ENCODE peak calls at places on chromosome 6, in seven cellular contexts. Z is CD8-positive, alpha-beta T cell; X is psoas muscle; H is astrocyte of the cerebellum; I is A549; B is astrocyte of the spinal cord; O is gastrocnemius medialis. D is an unnamed sample.

GRCh38 chr6:118249680-118250079 is 298.4 kb upstream of the PLN start:
- DNase-seq in O (no peak), X (no peak), B (no peak), Z (no peak), I (no peak), H (no peak), D (no peak)

GRCh38 chr6:33007831-33008395 is 1.5 kb downstream of the HLA-DOA start:
- DNase-seq in Z (no peak), B (no peak), X (no peak), O (no peak), H (no peak), I (no peak), D (no peak)

GRCh38 chr6:157962601-157963084 is 19.0 kb upstream of the SYNJ2 start:
- DNase-seq in H (no peak), I (no peak), Z (no peak), X (no peak), O (no peak), B (peak), D (no peak)

GRCh38 chr6:13425971-13426931 is 61.1 kb downstream of the GFOD1 start:
- DNase-seq in H (no peak), Z (no peak), I (no peak), X (peak), B (peak), O (no peak), D (no peak)

GRCh38 chr6:147699637-147700036 is 191.1 kb downstream of the SAMD5 start:
- DNase-seq in Z (no peak), X (no peak), B (peak), I (peak), H (peak), O (no peak), D (no peak)

GRCh38 chr6:61592238-61592637 is 693.8 kb downstream of the KHDRBS2 start:
- DNase-seq in Z (no peak), H (no peak), B (no peak), I (no peak), O (no peak), X (no peak), D (no peak)

GRCh38 chr6:151391471-151392428 is at the start of gene ZBTB2:
- DNase-seq in O (peak), I (peak), B (peak), H (peak), X (peak), Z (peak), D (no peak)

GRCh38 chr6:146258206-146258605 is 229.3 kb downstream of the GRM1 start:
- DNase-seq in I (no peak), X (no peak), H (no peak), Z (no peak), O (no peak), B (peak), D (no peak)

GRCh38 chr6:27679308-27679967 is 206.5 kb upstream of the ZNF184 start:
- DNase-seq in X (no peak), O (no peak), I (no peak), H (no peak), B (peak), Z (no peak), D (no peak)

GRCh38 chr6:154583546-154584188 is 73.2 kb upstream of the CNKSR3 start:
- DNase-seq in X (no peak), I (no peak), H (no peak), Z (no peak), O (no peak), B (no peak), D (no peak)

GRCh38 chr6:79167931-79168694 is 66.4 kb downstream of the HMGN3 start:
- DNase-seq in B (peak), X (no peak), H (no peak), I (no peak), O (no peak), Z (no peak), D (no peak)

GRCh38 chr6:71181565-71181964 is 107.0 kb upstream of the OGFRL1 start:
- DNase-seq in B (peak), Z (no peak), X (no peak), O (no peak), I (peak), H (peak), D (peak)

GRCh38 chr6:80197474-80197873 is 91.0 kb downstream of the BCKDHB start:
- DNase-seq in H (no peak), Z (no peak), B (no peak), O (no peak), I (no peak), X (no peak), D (no peak)

GRCh38 chr6:129133770-129134192 is 250.8 kb downstream of the LAMA2 start:
- DNase-seq in H (no peak), Z (no peak), B (peak), O (no peak), I (no peak), X (no peak), D (no peak)

GRCh38 chr6:46505693-46506512 is 14.7 kb upstream of the RCAN2 start:
- DNase-seq in O (peak), H (no peak), X (peak), B (no peak), Z (no peak), I (no peak), D (no peak)

GRCh38 chr6:47665112-47665511 is 33.3 kb upstream of the ADGRF4 start:
- DNase-seq in H (no peak), I (no peak), Z (no peak), O (no peak), B (no peak), X (no peak), D (no peak)

GRCh38 chr6:17574871-17575560 is 25.1 kb upstream of the FAM8A1 start:
- DNase-seq in I (no peak), H (peak), Z (no peak), X (no peak), B (peak), O (no peak), D (peak)

GRCh38 chr6:43506667-43507471 is 3.3 kb downstream of the LRRC73 start:
- DNase-seq in Z (peak), X (peak), O (peak), I (peak), H (peak), B (peak), D (peak)

GRCh38 chr6:21115111-21115510 is 478.4 kb upstream of the SOX4 start:
- DNase-seq in O (no peak), X (no peak), I (no peak), Z (no peak), H (peak), B (peak), D (peak)

DNA sequence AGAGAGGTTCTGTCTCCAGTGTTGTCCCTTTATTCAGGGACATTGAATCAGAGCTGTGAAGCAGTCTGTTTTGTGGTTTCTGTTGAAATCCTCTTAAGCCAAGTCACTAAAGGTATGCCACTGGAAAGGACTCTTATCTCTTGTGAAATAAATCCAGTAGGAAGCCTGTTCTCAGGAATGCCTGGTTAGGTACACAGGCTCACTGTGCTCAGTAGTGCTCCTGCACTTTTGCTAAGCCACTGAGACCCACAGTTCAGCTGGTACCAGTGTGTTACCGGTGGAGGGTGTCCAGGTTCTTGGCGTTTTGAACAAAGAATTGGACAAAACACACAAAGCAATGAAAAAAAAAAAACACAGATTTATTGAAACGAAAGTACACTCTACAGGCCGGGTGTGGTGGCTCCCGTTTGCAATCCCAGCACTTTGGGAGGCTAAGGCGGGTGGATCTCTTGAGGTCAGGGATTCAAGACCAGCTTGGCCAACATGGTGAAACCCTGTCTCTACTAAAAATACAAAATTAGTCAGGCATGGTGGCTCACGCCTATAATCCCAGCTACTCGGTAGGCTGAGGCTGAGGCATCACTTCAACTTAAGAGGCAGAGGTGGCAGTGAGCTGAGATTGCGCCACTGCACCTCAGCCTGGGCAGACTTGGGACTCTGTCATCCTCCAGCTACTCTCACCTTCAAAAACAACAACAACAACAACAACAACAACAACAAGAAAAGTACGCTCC is 186.1 kb downstream of the JARID2 start:
- DNase-seq in H (no peak), I (no peak), O (peak), B (no peak), X (peak), Z (no peak), D (no peak)
- H3K4me3 ChIP-seq in H (no peak), I (no peak), O (peak), B (no peak), X (peak), Z (no peak), D (no peak)

GRCh38 chr6:167700199-167700598 is 126.5 kb upstream of the AFDN start:
- DNase-seq in I (no peak), B (no peak), H (no peak), O (no peak), Z (no peak), X (no peak), D (no peak)
- H3K4me3 ChIP-seq in I (no peak), B (no peak), H (no peak), O (no peak), Z (no peak), X (no peak), D (no peak)

DNA sequence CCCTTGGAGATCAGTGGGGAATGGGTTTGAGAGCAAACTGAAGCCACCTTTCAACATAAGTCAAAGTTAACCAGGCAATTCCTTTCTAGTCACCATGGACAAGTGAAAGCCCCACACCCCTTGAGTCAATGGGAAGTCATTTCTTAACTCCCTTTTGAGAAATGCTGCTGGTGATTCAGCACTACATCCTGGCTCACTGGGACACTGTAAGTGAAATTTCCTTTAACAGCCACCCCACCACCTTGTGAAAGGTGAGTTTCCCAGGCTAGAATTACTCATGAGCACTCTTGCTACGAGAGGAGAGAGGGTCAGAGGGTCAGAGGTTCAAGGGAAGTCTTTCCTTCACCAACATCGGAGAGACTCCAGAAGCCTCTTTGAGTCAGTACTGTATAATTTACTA is 93.3 kb upstream of the MARCKS start:
- DNase-seq in Z (no peak), X (no peak), H (no peak), B (peak), I (peak), O (no peak), D (no peak)
- H3K4me3 ChIP-seq in Z (no peak), X (no peak), H (no peak), B (no peak), I (no peak), O (no peak), D (no peak)

DNA sequence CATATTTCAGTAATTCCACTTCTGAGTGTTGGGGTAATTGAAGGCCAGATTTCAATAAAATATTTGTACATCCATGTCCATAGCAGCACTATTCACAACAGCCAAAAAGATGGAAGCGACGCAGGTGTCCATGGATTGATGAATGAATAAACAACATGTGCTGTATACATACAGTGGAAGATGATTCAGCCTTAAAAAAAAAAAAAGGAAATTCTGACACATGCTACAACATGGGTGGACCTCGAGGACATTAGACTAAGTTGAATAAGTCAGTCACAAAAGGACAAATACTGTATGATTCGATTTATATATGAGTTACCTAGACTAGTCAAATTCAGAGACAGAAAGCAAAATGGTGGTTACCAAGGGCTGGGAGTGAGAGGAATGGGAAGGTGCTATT is 57.2 kb downstream of the TRAM2 start:
- DNase-seq in B (no peak), I (no peak), O (no peak), X (no peak), H (no peak), Z (no peak), D (no peak)
- H3K4me3 ChIP-seq in B (no peak), I (no peak), O (no peak), X (no peak), H (no peak), Z (no peak), D (no peak)